ENCODE peak calls at places on chromosomes 12 and 14, in six cellular contexts. U is heart left ventricle; R is CD8-positive, alpha-beta T cell; F is esophagus muscularis mucosa; A is pancreas; D is cardiac fibroblast. S is an unnamed sample.
A peak's percentile ranks its signal among the peaks of the same experiment; 100 is the strongest.

GRCh38 chr12:41604830-41605229 is 416.7 kb downstream of the PDZRN4 start:
- DNase-seq in U (no peak), R (no peak), F (no peak), A (no peak), D (no peak), S (no peak)

GRCh38 chr12:115443351-115443938 is 759.5 kb upstream of the TBX3 start:
- DNase-seq in U (no peak), R (no peak), F (no peak), A (no peak), D (no peak), S (no peak)

GRCh38 chr14:99560946-99561683 is 42.9 kb downstream of the CCDC85C start:
- DNase-seq in U (peak; percentile 57), R (no peak), F (no peak), A (peak; percentile 81), D (no peak), S (no peak)

GRCh38 chr14:82080319-82080718 is 546.7 kb upstream of the SEL1L start:
- DNase-seq in U (no peak), R (no peak), F (no peak), A (no peak), D (no peak), S (no peak)

GRCh38 chr14:105088812-105089745 is 23.8 kb upstream of the GPR132 start:
- DNase-seq in U (peak; percentile 9), R (no peak), F (no peak), A (peak; percentile 29), D (no peak), S (no peak)

GRCh38 chr12:2163172-2163927 is 110.6 kb downstream of the CACNA1C start:
- DNase-seq in U (peak; percentile 93), R (no peak), F (peak; percentile 95), A (peak; percentile 57), D (peak; percentile 98), S (peak; percentile 97)

GRCh38 chr12:116455540-116456306 is 103.5 kb upstream of the MAP1LC3B2 start:
- DNase-seq in U (peak; percentile 81), R (no peak), F (peak; percentile 96), A (peak; percentile 36), D (peak; percentile 98), S (peak; percentile 92)

GRCh38 chr14:99755068-99755405 is 38.2 kb upstream of the EML1 start:
- DNase-seq in U (no peak), R (no peak), F (no peak), A (no peak), D (no peak), S (no peak)

GRCh38 chr14:102565331-102565887 is 27.0 kb upstream of the RCOR1 start:
- DNase-seq in U (no peak), R (no peak), F (no peak), A (no peak), D (no peak), S (no peak)

GRCh38 chr12:131044136-131044535 is 90.4 kb downstream of the ADGRD1 start:
- DNase-seq in U (no peak), R (no peak), F (no peak), A (no peak), D (no peak), S (no peak)

GRCh38 chr12:17333287-17333686 is 727.3 kb upstream of the LMO3 start:
- DNase-seq in U (no peak), R (no peak), F (no peak), A (no peak), D (no peak), S (no peak)

GRCh38 chr14:66087231-66087630 is 398.9 kb upstream of the CCDC196 start:
- DNase-seq in U (no peak), R (no peak), F (no peak), A (no peak), D (peak; percentile 37), S (no peak)

GRCh38 chr12:11609045-11609444 is 40.4 kb upstream of the ETV6 start:
- DNase-seq in U (no peak), R (no peak), F (no peak), A (no peak), D (no peak), S (no peak)

GRCh38 chr14:68695871-68696665 is 96.8 kb downstream of the ZFP36L1 start:
- DNase-seq in U (no peak), R (no peak), F (no peak), A (no peak), D (peak; percentile 34), S (peak; percentile 62)

GRCh38 chr12:47356129-47356622 is 276.4 kb upstream of the AMIGO2 start:
- DNase-seq in U (no peak), R (no peak), F (no peak), A (no peak), D (peak; percentile 38), S (no peak)

GRCh38 chr12:30602678-30603077 is 93.0 kb downstream of the IPO8 start:
- DNase-seq in U (no peak), R (no peak), F (no peak), A (no peak), D (no peak), S (no peak)

GRCh38 chr12:56080556-56081138 is 682 bp downstream of the ERBB3 start:
- DNase-seq in U (no peak), R (peak; percentile 11), F (no peak), A (peak; percentile 65), D (no peak), S (no peak)

GRCh38 chr14:94355191-94355794 is 32.2 kb upstream of the SERPINA6 start:
- DNase-seq in U (no peak), R (no peak), F (peak; percentile 91), A (no peak), D (peak; percentile 78), S (peak; percentile 73)

GRCh38 chr12:4355843-4356327 is 23.6 kb downstream of the FGF23 start:
- DNase-seq in U (peak; percentile 17), R (peak; percentile 40), F (no peak), A (no peak), D (peak; percentile 15), S (no peak)

GRCh38 chr14:64465856-64466554 is 706 bp downstream of the AKAP5 start:
- DNase-seq in U (peak; percentile 20), R (no peak), F (no peak), A (no peak), D (peak; percentile 65), S (no peak)

GRCh38 chr12:71654200-71654599 is 9.4 kb downstream of the ZFC3H1 start:
- DNase-seq in U (no peak), R (no peak), F (no peak), A (no peak), D (no peak), S (no peak)
- TF ChIP-seq CTCF in U (no peak), R (no peak), F (no peak), A (no peak), D (no peak), S (no peak)

DNA sequence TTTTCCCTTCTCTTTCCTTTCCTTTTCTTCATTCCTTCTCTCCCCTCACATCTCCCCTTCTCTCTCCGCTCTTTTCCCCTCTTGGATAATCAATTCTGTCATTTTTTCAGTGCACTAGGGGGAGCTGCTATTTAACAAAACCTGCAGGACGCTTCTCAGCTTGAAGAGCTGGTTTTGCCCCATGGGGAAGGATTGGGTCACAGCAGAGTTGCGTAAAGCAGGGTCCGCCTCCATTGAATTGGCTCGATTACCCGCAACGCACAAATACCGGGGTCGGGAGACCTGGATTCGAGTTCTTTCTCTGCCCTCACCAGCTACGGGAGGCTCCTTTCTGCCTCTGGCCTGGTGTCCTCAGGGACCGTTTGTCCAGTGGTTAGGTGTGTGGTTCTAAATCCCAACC is 42.1 kb upstream of the CHGA start:
- DNase-seq in U (no peak), R (no peak), F (no peak), A (no peak), D (peak; percentile 62), S (no peak)
- TF ChIP-seq CTCF in U (peak; percentile 33), R (no peak), F (peak; percentile 3), A (peak; percentile 29), D (peak; percentile 25), S (no peak)

DNA sequence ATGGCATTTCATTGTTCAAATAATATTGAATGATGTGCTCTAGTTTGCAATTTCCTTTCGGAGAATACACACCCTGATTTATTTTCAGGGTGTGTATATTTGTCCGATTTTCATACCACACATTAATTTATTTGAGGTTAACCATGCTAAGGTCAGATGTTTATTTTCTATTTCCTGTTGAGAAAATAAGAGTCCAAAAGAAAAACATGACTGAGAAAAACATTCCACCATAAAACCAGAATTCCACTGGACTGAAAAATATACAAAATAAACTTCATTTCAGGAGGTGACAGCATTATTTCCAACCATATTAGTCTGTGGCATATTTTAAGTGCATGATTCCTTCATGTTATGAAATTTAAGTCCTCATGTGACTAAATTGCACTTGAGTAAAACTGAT is 64.2 kb upstream of the OVCH1 start:
- DNase-seq in U (no peak), R (no peak), F (no peak), A (no peak), D (no peak), S (no peak)
- TF ChIP-seq CTCF in U (no peak), R (no peak), F (no peak), A (no peak), D (no peak), S (no peak)

DNA sequence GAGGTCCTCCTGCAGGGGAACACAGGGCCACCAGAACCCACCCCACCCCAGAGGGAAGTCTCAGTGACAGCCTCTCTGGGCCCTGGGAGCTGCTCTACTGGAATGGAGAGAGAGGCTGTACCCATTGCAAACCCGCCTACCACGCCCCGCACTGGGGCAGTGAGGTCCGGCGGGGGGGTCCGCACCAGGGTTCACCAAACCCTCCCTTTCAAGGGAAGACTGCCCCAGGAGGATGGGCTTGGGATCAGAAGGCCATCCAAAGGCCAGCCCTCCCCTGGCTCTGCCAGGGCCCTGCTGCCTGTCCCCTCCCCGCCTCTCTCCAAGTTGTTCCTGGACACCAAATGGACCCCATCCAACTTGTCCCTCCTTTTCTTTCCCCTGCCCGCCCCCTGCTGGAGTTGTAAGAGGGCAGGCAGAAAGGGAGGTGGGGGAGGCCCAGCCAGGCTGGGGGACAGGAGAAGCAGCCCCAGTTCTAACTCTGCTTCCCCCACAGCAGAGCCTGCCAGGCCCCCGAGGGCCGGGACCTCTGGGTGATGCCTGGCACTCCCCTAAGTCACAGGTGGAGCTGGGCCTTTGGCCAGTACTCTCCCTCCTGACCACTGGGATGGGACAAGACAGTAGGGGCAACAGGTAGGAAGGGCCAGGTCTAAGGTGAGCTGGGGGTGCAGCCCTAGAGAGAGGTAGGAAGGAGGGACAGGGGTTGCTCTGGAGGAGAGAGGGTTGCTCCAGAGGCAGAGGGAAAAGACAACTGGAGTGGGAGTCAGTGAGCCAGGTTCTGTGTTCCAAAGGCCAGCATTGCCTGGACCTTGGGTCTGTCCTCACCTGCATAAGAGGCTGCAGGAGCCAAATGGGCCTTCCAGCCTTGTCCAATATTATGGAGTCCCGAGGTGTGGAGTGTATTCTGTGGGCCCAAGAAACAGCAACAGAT is 3.2 kb upstream of the DIO3 start:
- DNase-seq in U (no peak), R (no peak), F (no peak), A (peak; percentile 55), D (peak; percentile 11), S (peak; percentile 70)
- TF ChIP-seq CTCF in U (no peak), R (no peak), F (peak; percentile 30), A (no peak), D (no peak), S (peak; percentile 21)

DNA sequence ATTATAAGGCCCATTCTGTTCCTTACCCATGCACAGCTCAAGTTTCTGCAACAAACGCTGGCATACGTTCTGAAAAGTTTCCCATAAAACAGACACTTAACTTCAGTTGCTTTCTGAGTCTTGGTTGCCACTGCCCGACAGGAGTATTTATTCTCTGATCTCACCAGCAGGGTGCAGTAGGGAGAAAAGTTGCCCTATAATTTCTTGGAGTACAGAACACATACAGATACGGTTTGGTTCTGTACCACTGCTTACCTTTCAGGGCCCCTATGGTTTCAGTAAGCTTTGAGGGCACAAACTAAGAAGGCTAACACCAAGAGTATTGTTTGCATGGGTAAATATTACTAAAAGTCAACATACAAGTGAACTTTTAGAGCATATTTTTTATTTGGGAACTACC is 77.9 kb downstream of the SPATA7 start:
- DNase-seq in U (no peak), R (no peak), F (peak; percentile 37), A (no peak), D (no peak), S (no peak)
- TF ChIP-seq CTCF in U (peak; percentile 35), R (peak; percentile 40), F (peak; percentile 22), A (no peak), D (peak; percentile 50), S (no peak)